ENCODE peak calls at places on chromosomes 7 and 10, in five cellular contexts. B is breast epithelium, J is spleen, X is cardiac muscle cell, N is PC-3. M is an unnamed sample.

GRCh38 chr7:41810258-41810576 is 107.3 kb upstream of the INHBA start:
- DNase-seq in B (no peak), J (no peak), X (no peak), N (no peak), M (no peak)

GRCh38 chr7:22980422-22980821 is 33.5 kb downstream of the HYCC1 start:
- DNase-seq in B (no peak), J (no peak), X (no peak), N (peak; percentile 62), M (no peak)

GRCh38 chr7:81013036-81013435 is 94.2 kb upstream of the SEMA3C start:
- DNase-seq in B (no peak), J (no peak), X (peak; percentile 24), N (peak; percentile 71), M (no peak)

GRCh38 chr7:147535619-147536200 is 1054.9 kb upstream of the C7orf33 start:
- DNase-seq in B (no peak), J (no peak), X (no peak), N (peak; percentile 47), M (no peak)

GRCh38 chr10:18594574-18595156 is 56.7 kb downstream of the NSUN6 start:
- DNase-seq in B (no peak), J (no peak), X (peak; percentile 23), N (peak; percentile 27), M (no peak)

GRCh38 chr7:25093268-25093802 is 31.7 kb downstream of the CYCS start:
- DNase-seq in B (no peak), J (peak; percentile 91), X (peak; percentile 85), N (peak; percentile 90), M (peak; percentile 58)

GRCh38 chr7:32059289-32060045 is 10.7 kb downstream of the PDE1C start:
- DNase-seq in B (no peak), J (no peak), X (no peak), N (peak; percentile 43), M (no peak)

GRCh38 chr7:15687645-15688025 is 1.2 kb upstream of the MEOX2 start:
- DNase-seq in B (no peak), J (no peak), X (peak; percentile 42), N (no peak), M (no peak)

GRCh38 chr7:81669476-81670105 is 100.3 kb downstream of the HGF start:
- DNase-seq in B (no peak), J (no peak), X (no peak), N (no peak), M (no peak)

GRCh38 chr7:31066516-31067130 is 14.5 kb downstream of the ADCYAP1R1 start:
- DNase-seq in B (no peak), J (peak; percentile 25), X (no peak), N (no peak), M (no peak)

GRCh38 chr10:32150532-32151101 is 94.4 kb upstream of the KIF5B start:
- DNase-seq in B (no peak), J (no peak), X (no peak), N (no peak), M (peak; percentile 10)

GRCh38 chr7:100911484-100911883 is 15.8 kb upstream of the ACHE start:
- DNase-seq in B (no peak), J (no peak), X (no peak), N (no peak), M (no peak)

GRCh38 chr10:101745074-101745690 is 30.7 kb downstream of the FGF8 start:
- DNase-seq in B (no peak), J (no peak), X (no peak), N (no peak), M (no peak)

GRCh38 chr7:105677803-105678583 is 96.7 kb upstream of the EFCAB10 start:
- DNase-seq in B (peak; percentile 29), J (peak; percentile 86), X (peak; percentile 48), N (no peak), M (peak; percentile 41)

GRCh38 chr7:51455086-51455485 is 138.5 kb upstream of the COBL start:
- DNase-seq in B (no peak), J (no peak), X (no peak), N (no peak), M (no peak)

DNA sequence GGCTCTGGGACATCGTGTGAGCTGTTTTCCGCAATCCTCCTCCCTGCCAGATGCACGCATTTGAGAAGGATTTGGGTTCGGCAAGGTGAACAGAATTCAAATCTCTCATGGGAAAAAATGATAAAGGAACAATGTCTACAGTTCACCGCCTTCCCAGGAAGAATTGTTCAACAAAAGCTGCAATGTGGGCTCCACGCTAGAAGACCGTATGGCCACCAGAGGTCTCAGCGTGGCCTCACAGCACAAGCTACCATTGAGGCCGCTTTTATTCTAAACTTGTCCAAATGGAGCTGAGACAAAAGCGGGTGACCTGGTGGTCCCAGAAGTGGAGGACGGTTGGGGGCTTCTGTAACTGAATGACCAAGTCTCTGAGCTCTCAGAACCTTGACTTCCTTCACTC is 733.1 kb downstream of the PARD3 start:
- DNase-seq in B (no peak), J (no peak), X (no peak), N (peak; percentile 45), M (no peak)
- TF ChIP-seq CTCF in B (no peak), J (no peak), X (no peak), N (peak; percentile 77), M (no peak)

GRCh38 chr7:152185514-152185913 is 160.0 kb downstream of the GALNT11 start:
- DNase-seq in B (no peak), J (no peak), X (no peak), N (no peak), M (no peak)
- H3K27ac ChIP-seq in B (no peak overlapping the region), J (no peak overlapping the region), X (peak overlapping the region; percentile 64), N (no peak overlapping the region), M (no peak overlapping the region)

GRCh38 chr7:154746551-154746950 is 256.4 kb downstream of the PAXIP1 start:
- DNase-seq in B (no peak), J (no peak), X (no peak), N (no peak), M (no peak)
- H3K9me3 ChIP-seq in B (no peaks in the 10 kb centered on the region), J (no peaks in the 10 kb centered on the region), X (no peaks in the 10 kb centered on the region), N (no peaks in the 10 kb centered on the region), M (no peaks in the 10 kb centered on the region)

DNA sequence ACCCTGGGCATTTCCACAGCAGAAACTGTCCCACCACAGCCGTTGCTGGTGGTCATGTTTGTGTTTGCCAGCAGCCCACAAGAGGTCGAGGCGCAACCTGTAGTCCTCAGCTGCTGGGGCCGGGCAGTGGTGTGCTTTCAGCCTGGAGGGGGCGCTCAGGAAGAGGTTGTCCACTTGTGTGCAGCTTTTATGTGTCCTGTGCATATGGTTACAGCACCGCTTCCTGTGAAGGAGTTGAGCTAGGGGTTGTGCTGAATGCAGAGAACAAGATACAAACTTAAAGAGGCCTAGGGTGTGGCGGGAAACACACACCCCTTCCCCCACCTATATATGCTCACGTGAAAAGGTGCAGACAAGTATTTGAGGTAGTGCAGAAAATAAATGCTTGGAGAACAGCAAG is 29.5 kb upstream of the PFKFB3 start:
- DNase-seq in B (no peak), J (no peak), X (peak; percentile 42), N (no peak), M (peak; percentile 35)
- TF ChIP-seq CTCF in B (no peak), J (peak; percentile 48), X (peak; percentile 27), N (peak; percentile 34), M (no peak)

GRCh38 chr10:119759832-119760231 is 34.0 kb downstream of the INPP5F start:
- DNase-seq in B (no peak), J (no peak), X (no peak), N (no peak), M (no peak)

GRCh38 chr10:119762805-119763798 is 37.3 kb downstream of the INPP5F start:
- DNase-seq in B (no peak), J (no peak), X (no peak), N (no peak), M (no peak)

GRCh38 chr10:119758448-119758847 is 32.6 kb downstream of the INPP5F start:
- DNase-seq in B (no peak), J (no peak), X (no peak), N (no peak), M (no peak)

GRCh38 chr10:119762035-119762434 is 36.2 kb downstream of the INPP5F start:
- DNase-seq in B (no peak), J (no peak), X (no peak), N (no peak), M (no peak)

GRCh38 chr10:119761106-119761505 is 35.3 kb downstream of the INPP5F start:
- DNase-seq in B (no peak), J (no peak), X (no peak), N (peak; percentile 72), M (no peak)
- H3K27ac ChIP-seq in B (no peak overlapping the region), J (no peak overlapping the region), X (no peak overlapping the region), N (no peak overlapping the region), M (no peak overlapping the region)

GRCh38 chr7:400901-401485 is 111.0 kb downstream of the FOXL3 start:
- DNase-seq in B (no peak), J (peak; percentile 30), X (no peak), N (no peak), M (peak; percentile 9)

GRCh38 chr7:395643-396042 is 105.7 kb downstream of the FOXL3 start:
- DNase-seq in B (no peak), J (no peak), X (no peak), N (no peak), M (no peak)

DNA sequence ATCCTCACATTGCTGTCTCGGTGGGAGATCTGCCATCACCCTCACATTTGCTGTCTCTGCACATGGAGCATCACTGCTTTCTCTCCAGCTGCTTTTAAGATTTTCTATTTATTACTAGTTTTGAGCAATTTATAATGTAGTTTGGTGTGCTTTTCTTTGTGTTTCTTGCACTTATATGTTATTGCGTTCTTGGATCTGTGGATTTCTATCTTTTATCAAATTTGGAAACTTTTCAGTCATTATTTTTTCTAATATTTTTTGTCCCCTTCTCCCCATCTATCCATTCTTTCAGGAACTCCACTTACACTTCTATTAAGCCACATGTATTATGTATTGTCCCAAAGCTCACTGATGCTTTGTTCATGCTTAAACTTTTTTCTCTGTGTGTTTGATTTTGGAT is 108.9 kb downstream of the FOXL3 start:
- DNase-seq in B (no peak), J (no peak), X (no peak), N (no peak), M (no peak)
- H3K9me3 ChIP-seq in B (peaks cover 27% of the 10 kb centered on the region), J (peaks cover 44% of the 10 kb centered on the region), X (no peaks in the 10 kb centered on the region), N (peaks cover 4% of the 10 kb centered on the region), M (no peaks in the 10 kb centered on the region)

GRCh38 chr10:110486680-110487410 is 10.9 kb upstream of the DUSP5 start:
- DNase-seq in B (no peak), J (no peak), X (no peak), N (no peak), M (no peak)

GRCh38 chr10:110490640-110491039 is 7.1 kb upstream of the DUSP5 start:
- DNase-seq in B (no peak), J (no peak), X (no peak), N (no peak), M (no peak)

GRCh38 chr10:110488124-110488681 is 9.5 kb upstream of the DUSP5 start:
- DNase-seq in B (no peak), J (no peak), X (no peak), N (peak; percentile 68), M (no peak)

GRCh38 chr10:110487411-110488123 is 10.1 kb upstream of the DUSP5 start:
- DNase-seq in B (no peak), J (no peak), X (no peak), N (peak; percentile 66), M (no peak)

DNA sequence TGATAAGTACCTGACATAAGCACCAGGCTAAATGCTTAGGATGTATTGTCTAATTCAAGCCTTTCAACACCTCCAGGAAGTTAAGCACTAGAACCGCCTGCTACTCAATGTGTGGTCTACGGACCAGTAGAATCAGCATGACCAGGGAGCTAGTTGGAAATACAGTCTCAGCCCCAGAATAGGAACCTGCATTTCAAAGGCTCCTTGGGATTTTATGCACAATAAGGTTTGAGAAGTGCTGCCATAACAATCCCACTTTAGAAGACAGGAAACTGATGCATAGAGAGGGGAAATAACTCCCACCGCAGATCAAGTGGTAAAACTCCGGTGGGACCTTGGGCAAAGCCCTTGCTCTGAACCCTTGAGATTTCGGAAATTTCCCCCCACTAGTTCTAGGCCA is 8.8 kb upstream of the DUSP5 start:
- DNase-seq in B (no peak), J (no peak), X (no peak), N (no peak), M (no peak)
- TF ChIP-seq CTCF in B (no peak), J (no peak), X (no peak), N (no peak), M (no peak)